ENCODE peak calls at places on chromosomes 5 and 9, in eight cellular contexts. One of them, this sample, is unnamed.

GRCh38 chr5:42951847-42952411 is 88.2 kb downstream of the ANXA2R start:
- DNase-seq in activated T-cell treated with anti-CD3 and anti-CD28 coated beads, Interleukin-2, amount 50 U/mL, for 48 hours: peak; percentile 78
- DNase-seq in GM12892: peak; percentile 31
- DNase-seq in activated T-helper 1 cell treated with Interleukin-2 at 50 U/mL for 16 hours: peak; percentile 48
- DNase-seq in cardiac muscle cell: no peak
- DNase-seq in psoas muscle: peak; percentile 60
- DNase-seq in GM12865: peak; percentile 67
- DNase-seq in body of pancreas: peak; percentile 16
- DNase-seq in this sample: no peak

GRCh38 chr9:27109621-27110020 is 596 bp downstream of the TEK start:
- DNase-seq in activated T-cell treated with anti-CD3 and anti-CD28 coated beads, Interleukin-2, amount 50 U/mL, for 48 hours: no peak
- DNase-seq in GM12892: no peak
- DNase-seq in activated T-helper 1 cell treated with Interleukin-2 at 50 U/mL for 16 hours: no peak
- DNase-seq in cardiac muscle cell: no peak
- DNase-seq in psoas muscle: no peak
- DNase-seq in GM12865: no peak
- DNase-seq in body of pancreas: no peak
- DNase-seq in this sample: no peak

GRCh38 chr5:124661317-124662141 is 84.9 kb downstream of the ZNF608 start:
- DNase-seq in activated T-cell treated with anti-CD3 and anti-CD28 coated beads, Interleukin-2, amount 50 U/mL, for 48 hours: no peak
- DNase-seq in GM12892: no peak
- DNase-seq in activated T-helper 1 cell treated with Interleukin-2 at 50 U/mL for 16 hours: no peak
- DNase-seq in cardiac muscle cell: peak; percentile 82
- DNase-seq in psoas muscle: no peak
- DNase-seq in GM12865: no peak
- DNase-seq in body of pancreas: peak; percentile 51
- DNase-seq in this sample: no peak

GRCh38 chr5:80346055-80346454 is 26.3 kb downstream of the SPZ1 start:
- DNase-seq in activated T-cell treated with anti-CD3 and anti-CD28 coated beads, Interleukin-2, amount 50 U/mL, for 48 hours: peak; percentile 44
- DNase-seq in GM12892: peak; percentile 13
- DNase-seq in activated T-helper 1 cell treated with Interleukin-2 at 50 U/mL for 16 hours: peak; percentile 1
- DNase-seq in cardiac muscle cell: peak; percentile 34
- DNase-seq in psoas muscle: no peak
- DNase-seq in GM12865: peak; percentile 51
- DNase-seq in body of pancreas: peak; percentile 26
- DNase-seq in this sample: no peak

GRCh38 chr5:59358497-59358896 is 535.0 kb downstream of the PDE4D start:
- DNase-seq in activated T-cell treated with anti-CD3 and anti-CD28 coated beads, Interleukin-2, amount 50 U/mL, for 48 hours: no peak
- DNase-seq in GM12892: no peak
- DNase-seq in activated T-helper 1 cell treated with Interleukin-2 at 50 U/mL for 16 hours: no peak
- DNase-seq in cardiac muscle cell: peak; percentile 63
- DNase-seq in psoas muscle: peak; percentile 58
- DNase-seq in GM12865: no peak
- DNase-seq in body of pancreas: no peak
- DNase-seq in this sample: no peak

GRCh38 chr5:74865799-74866652 is at the start of gene FAM169A:
- DNase-seq in activated T-cell treated with anti-CD3 and anti-CD28 coated beads, Interleukin-2, amount 50 U/mL, for 48 hours: peak; percentile 59
- DNase-seq in GM12892: no peak
- DNase-seq in activated T-helper 1 cell treated with Interleukin-2 at 50 U/mL for 16 hours: peak; percentile 29
- DNase-seq in cardiac muscle cell: peak; percentile 80
- DNase-seq in psoas muscle: no peak
- DNase-seq in GM12865: no peak
- DNase-seq in body of pancreas: peak; percentile 54
- DNase-seq in this sample: peak; percentile 41

GRCh38 chr5:149324639-149325038 is 20.7 kb upstream of the GRPEL2 start:
- DNase-seq in activated T-cell treated with anti-CD3 and anti-CD28 coated beads, Interleukin-2, amount 50 U/mL, for 48 hours: no peak
- DNase-seq in GM12892: no peak
- DNase-seq in activated T-helper 1 cell treated with Interleukin-2 at 50 U/mL for 16 hours: no peak
- DNase-seq in cardiac muscle cell: no peak
- DNase-seq in psoas muscle: no peak
- DNase-seq in GM12865: no peak
- DNase-seq in body of pancreas: no peak
- DNase-seq in this sample: no peak

GRCh38 chr9:135575995-135576631 is 14.6 kb downstream of the PAEP start:
- DNase-seq in activated T-cell treated with anti-CD3 and anti-CD28 coated beads, Interleukin-2, amount 50 U/mL, for 48 hours: no peak
- DNase-seq in GM12892: no peak
- DNase-seq in activated T-helper 1 cell treated with Interleukin-2 at 50 U/mL for 16 hours: no peak
- DNase-seq in cardiac muscle cell: no peak
- DNase-seq in psoas muscle: no peak
- DNase-seq in GM12865: no peak
- DNase-seq in body of pancreas: no peak
- DNase-seq in this sample: no peak

GRCh38 chr5:119810217-119810616 is 180.9 kb downstream of the FAM170A start:
- DNase-seq in activated T-cell treated with anti-CD3 and anti-CD28 coated beads, Interleukin-2, amount 50 U/mL, for 48 hours: no peak
- DNase-seq in GM12892: no peak
- DNase-seq in activated T-helper 1 cell treated with Interleukin-2 at 50 U/mL for 16 hours: no peak
- DNase-seq in cardiac muscle cell: no peak
- DNase-seq in psoas muscle: no peak
- DNase-seq in GM12865: no peak
- DNase-seq in body of pancreas: no peak
- DNase-seq in this sample: no peak

GRCh38 chr9:94867281-94867841 is 140.9 kb downstream of the AOPEP start:
- DNase-seq in activated T-cell treated with anti-CD3 and anti-CD28 coated beads, Interleukin-2, amount 50 U/mL, for 48 hours: no peak
- DNase-seq in GM12892: no peak
- DNase-seq in activated T-helper 1 cell treated with Interleukin-2 at 50 U/mL for 16 hours: no peak
- DNase-seq in cardiac muscle cell: peak; percentile 88
- DNase-seq in psoas muscle: peak; percentile 70
- DNase-seq in GM12865: no peak
- DNase-seq in body of pancreas: peak; percentile 85
- DNase-seq in this sample: no peak

GRCh38 chr5:435156-435790 is 7.7 kb upstream of the EXOC3 start:
- DNase-seq in activated T-cell treated with anti-CD3 and anti-CD28 coated beads, Interleukin-2, amount 50 U/mL, for 48 hours: no peak
- DNase-seq in GM12892: no peak
- DNase-seq in activated T-helper 1 cell treated with Interleukin-2 at 50 U/mL for 16 hours: no peak
- DNase-seq in cardiac muscle cell: no peak
- DNase-seq in psoas muscle: peak; percentile 28
- DNase-seq in GM12865: no peak
- DNase-seq in body of pancreas: no peak
- DNase-seq in this sample: no peak

GRCh38 chr5:72138943-72139467 is 31.7 kb downstream of the MAP1B start:
- DNase-seq in activated T-cell treated with anti-CD3 and anti-CD28 coated beads, Interleukin-2, amount 50 U/mL, for 48 hours: peak; percentile 37
- DNase-seq in GM12892: no peak
- DNase-seq in activated T-helper 1 cell treated with Interleukin-2 at 50 U/mL for 16 hours: no peak
- DNase-seq in cardiac muscle cell: no peak
- DNase-seq in psoas muscle: no peak
- DNase-seq in GM12865: peak; percentile 32
- DNase-seq in body of pancreas: peak; percentile 26
- DNase-seq in this sample: no peak

GRCh38 chr5:140591747-140592372 is 27.2 kb downstream of the SLC35A4 start:
- DNase-seq in activated T-cell treated with anti-CD3 and anti-CD28 coated beads, Interleukin-2, amount 50 U/mL, for 48 hours: no peak
- DNase-seq in GM12892: no peak
- DNase-seq in activated T-helper 1 cell treated with Interleukin-2 at 50 U/mL for 16 hours: no peak
- DNase-seq in cardiac muscle cell: no peak
- DNase-seq in psoas muscle: no peak
- DNase-seq in GM12865: no peak
- DNase-seq in body of pancreas: no peak
- DNase-seq in this sample: no peak

GRCh38 chr5:153618857-153619256 is 128.4 kb downstream of the GRIA1 start:
- DNase-seq in activated T-cell treated with anti-CD3 and anti-CD28 coated beads, Interleukin-2, amount 50 U/mL, for 48 hours: no peak
- DNase-seq in GM12892: no peak
- DNase-seq in activated T-helper 1 cell treated with Interleukin-2 at 50 U/mL for 16 hours: no peak
- DNase-seq in cardiac muscle cell: no peak
- DNase-seq in psoas muscle: no peak
- DNase-seq in GM12865: no peak
- DNase-seq in body of pancreas: no peak
- DNase-seq in this sample: no peak

GRCh38 chr9:88792502-88792901 is 198.8 kb upstream of the S1PR3 start:
- DNase-seq in activated T-cell treated with anti-CD3 and anti-CD28 coated beads, Interleukin-2, amount 50 U/mL, for 48 hours: no peak
- DNase-seq in GM12892: no peak
- DNase-seq in activated T-helper 1 cell treated with Interleukin-2 at 50 U/mL for 16 hours: no peak
- DNase-seq in cardiac muscle cell: no peak
- DNase-seq in psoas muscle: no peak
- DNase-seq in GM12865: no peak
- DNase-seq in body of pancreas: no peak
- DNase-seq in this sample: no peak

GRCh38 chr9:137974746-137975526 is 97.4 kb downstream of the CACNA1B start:
- DNase-seq in activated T-cell treated with anti-CD3 and anti-CD28 coated beads, Interleukin-2, amount 50 U/mL, for 48 hours: no peak
- DNase-seq in GM12892: no peak
- DNase-seq in activated T-helper 1 cell treated with Interleukin-2 at 50 U/mL for 16 hours: no peak
- DNase-seq in cardiac muscle cell: no peak
- DNase-seq in psoas muscle: peak; percentile 29
- DNase-seq in GM12865: no peak
- DNase-seq in body of pancreas: no peak
- DNase-seq in this sample: no peak

GRCh38 chr5:122101636-122102285 is 23.7 kb upstream of the LOX start:
- DNase-seq in activated T-cell treated with anti-CD3 and anti-CD28 coated beads, Interleukin-2, amount 50 U/mL, for 48 hours: no peak
- DNase-seq in GM12892: no peak
- DNase-seq in activated T-helper 1 cell treated with Interleukin-2 at 50 U/mL for 16 hours: no peak
- DNase-seq in cardiac muscle cell: peak; percentile 55
- DNase-seq in psoas muscle: no peak
- DNase-seq in GM12865: peak; percentile 42
- DNase-seq in body of pancreas: no peak
- DNase-seq in this sample: no peak

GRCh38 chr5:112329429-112330090 is 89.5 kb downstream of the EPB41L4A start:
- DNase-seq in activated T-cell treated with anti-CD3 and anti-CD28 coated beads, Interleukin-2, amount 50 U/mL, for 48 hours: no peak
- DNase-seq in GM12892: peak; percentile 13
- DNase-seq in activated T-helper 1 cell treated with Interleukin-2 at 50 U/mL for 16 hours: no peak
- DNase-seq in cardiac muscle cell: no peak
- DNase-seq in psoas muscle: no peak
- DNase-seq in GM12865: peak; percentile 64
- DNase-seq in body of pancreas: no peak
- DNase-seq in this sample: no peak

GRCh38 chr5:68476854-68477253 is 261.3 kb downstream of the PIK3R1 start:
- DNase-seq in activated T-cell treated with anti-CD3 and anti-CD28 coated beads, Interleukin-2, amount 50 U/mL, for 48 hours: no peak
- DNase-seq in GM12892: no peak
- DNase-seq in activated T-helper 1 cell treated with Interleukin-2 at 50 U/mL for 16 hours: no peak
- DNase-seq in cardiac muscle cell: no peak
- DNase-seq in psoas muscle: no peak
- DNase-seq in GM12865: no peak
- DNase-seq in body of pancreas: no peak
- DNase-seq in this sample: no peak

GRCh38 chr9:79944991-79945390 is 373.2 kb downstream of the TLE4 start:
- DNase-seq in activated T-cell treated with anti-CD3 and anti-CD28 coated beads, Interleukin-2, amount 50 U/mL, for 48 hours: no peak
- DNase-seq in GM12892: no peak
- DNase-seq in activated T-helper 1 cell treated with Interleukin-2 at 50 U/mL for 16 hours: no peak
- DNase-seq in cardiac muscle cell: no peak
- DNase-seq in psoas muscle: no peak
- DNase-seq in GM12865: no peak
- DNase-seq in body of pancreas: no peak
- DNase-seq in this sample: no peak

GRCh38 chr5:59768204-59769040 is 125.1 kb downstream of the PDE4D start:
- DNase-seq in activated T-cell treated with anti-CD3 and anti-CD28 coated beads, Interleukin-2, amount 50 U/mL, for 48 hours: peak; percentile 36
- DNase-seq in GM12892: no peak
- DNase-seq in activated T-helper 1 cell treated with Interleukin-2 at 50 U/mL for 16 hours: no peak
- DNase-seq in cardiac muscle cell: peak; percentile 77
- DNase-seq in psoas muscle: peak; percentile 54
- DNase-seq in GM12865: peak; percentile 72
- DNase-seq in body of pancreas: peak; percentile 74
- DNase-seq in this sample: peak; percentile 41

GRCh38 chr5:173890195-173890951 is 2.2 kb downstream of the CPEB4 start:
- DNase-seq in activated T-cell treated with anti-CD3 and anti-CD28 coated beads, Interleukin-2, amount 50 U/mL, for 48 hours: no peak
- DNase-seq in GM12892: no peak
- DNase-seq in activated T-helper 1 cell treated with Interleukin-2 at 50 U/mL for 16 hours: no peak
- DNase-seq in cardiac muscle cell: peak; percentile 50
- DNase-seq in psoas muscle: peak; percentile 49
- DNase-seq in GM12865: no peak
- DNase-seq in body of pancreas: peak; percentile 50
- DNase-seq in this sample: no peak

GRCh38 chr5:54249210-54250028 is 61.0 kb downstream of the ARL15 start:
- DNase-seq in activated T-cell treated with anti-CD3 and anti-CD28 coated beads, Interleukin-2, amount 50 U/mL, for 48 hours: no peak
- DNase-seq in GM12892: no peak
- DNase-seq in activated T-helper 1 cell treated with Interleukin-2 at 50 U/mL for 16 hours: peak; percentile 1
- DNase-seq in cardiac muscle cell: peak; percentile 52
- DNase-seq in psoas muscle: no peak
- DNase-seq in GM12865: peak; percentile 31
- DNase-seq in body of pancreas: peak; percentile 38
- DNase-seq in this sample: no peak

GRCh38 chr9:72292184-72292787 is 72.7 kb downstream of the ZFAND5 start:
- DNase-seq in activated T-cell treated with anti-CD3 and anti-CD28 coated beads, Interleukin-2, amount 50 U/mL, for 48 hours: no peak
- DNase-seq in GM12892: no peak
- DNase-seq in activated T-helper 1 cell treated with Interleukin-2 at 50 U/mL for 16 hours: no peak
- DNase-seq in cardiac muscle cell: peak; percentile 22
- DNase-seq in psoas muscle: no peak
- DNase-seq in GM12865: peak; percentile 46
- DNase-seq in body of pancreas: no peak
- DNase-seq in this sample: no peak

GRCh38 chr9:15086096-15087030 is 176.1 kb upstream of the FREM1 start:
- DNase-seq in activated T-cell treated with anti-CD3 and anti-CD28 coated beads, Interleukin-2, amount 50 U/mL, for 48 hours: no peak
- DNase-seq in GM12892: no peak
- DNase-seq in activated T-helper 1 cell treated with Interleukin-2 at 50 U/mL for 16 hours: no peak
- DNase-seq in cardiac muscle cell: no peak
- DNase-seq in psoas muscle: no peak
- DNase-seq in GM12865: no peak
- DNase-seq in body of pancreas: peak; percentile 64
- DNase-seq in this sample: no peak

GRCh38 chr5:10655686-10656075 is 91.8 kb downstream of the ANKRD33B start:
- DNase-seq in activated T-cell treated with anti-CD3 and anti-CD28 coated beads, Interleukin-2, amount 50 U/mL, for 48 hours: no peak
- DNase-seq in GM12892: no peak
- DNase-seq in activated T-helper 1 cell treated with Interleukin-2 at 50 U/mL for 16 hours: no peak
- DNase-seq in cardiac muscle cell: no peak
- DNase-seq in psoas muscle: peak; percentile 44
- DNase-seq in GM12865: no peak
- DNase-seq in body of pancreas: no peak
- DNase-seq in this sample: no peak

This sample was measured in neural crest cell.